ENCODE peak calls at places on chromosomes 4 and X, in eight cellular contexts. M, I, U, H, N, J, W and K are unnamed samples.

GRCh38 chr4:186304816-186305520 is 39.0 kb downstream of the F11 start:
- DNase-seq in M (no peak), I (no peak), U (no peak), H (no peak), N (no peak), J (no peak), W (no peak), K (no peak)

GRCh38 chr4:138242076-138242829 is at the start of gene SLC7A11:
- DNase-seq in M (no peak), I (peak; percentile 98), U (peak; percentile 99), H (peak; percentile 4), N (no peak), J (peak; percentile 28), W (peak; percentile 49), K (peak; percentile 57)

GRCh38 chr4:85681194-85681803 is 206.3 kb downstream of the ARHGAP24 start:
- DNase-seq in M (no peak), I (no peak), U (peak; percentile 99), H (no peak), N (no peak), J (peak; percentile 71), W (no peak), K (no peak)

GRCh38 chrX:71081348-71082148 is 13.4 kb upstream of the SNX12 start:
- DNase-seq in M (no peak), I (no peak), U (peak; percentile 50), H (no peak), N (no peak), J (no peak), W (no peak), K (no peak)

GRCh38 chr4:54709281-54709854 is 51.6 kb downstream of the KIT start:
- DNase-seq in M (no peak), I (no peak), U (peak; percentile 52), H (no peak), N (no peak), J (no peak), W (no peak), K (no peak)

GRCh38 chr4:57136281-57136680 is 26.1 kb upstream of the IGFBP7 start:
- DNase-seq in M (no peak), I (no peak), U (no peak), H (no peak), N (no peak), J (no peak), W (no peak), K (no peak)

GRCh38 chr4:120723986-120724385 is 198.5 kb downstream of the PRDM5 start:
- DNase-seq in M (no peak), I (no peak), U (peak; percentile 56), H (no peak), N (no peak), J (no peak), W (no peak), K (no peak)

GRCh38 chr4:151854731-151855130 is 93.9 kb upstream of the GATB start:
- DNase-seq in M (no peak), I (no peak), U (peak; percentile 14), H (no peak), N (peak; percentile 34), J (no peak), W (no peak), K (no peak)

GRCh38 chrX:14607446-14607845 is 78.1 kb downstream of the GLRA2 start:
- DNase-seq in M (no peak), I (no peak), U (no peak), H (no peak), N (no peak), J (no peak), W (no peak), K (no peak)

GRCh38 chr4:112214397-112215264 is 17.0 kb upstream of the AP1AR start:
- DNase-seq in M (no peak), I (peak; percentile 19), U (peak; percentile 55), H (no peak), N (no peak), J (no peak), W (no peak), K (no peak)

GRCh38 chr4:38308728-38309315 is 348.6 kb downstream of the PTTG2 start:
- DNase-seq in M (no peak), I (no peak), U (no peak), H (no peak), N (no peak), J (no peak), W (no peak), K (no peak)

GRCh38 chr4:180618396-180618795 is 1624.8 kb upstream of the TENM3 start:
- DNase-seq in M (no peak), I (no peak), U (no peak), H (no peak), N (no peak), J (no peak), W (no peak), K (no peak)

GRCh38 chrX:150902434-150903109 is 4.1 kb upstream of the CD99L2 start:
- DNase-seq in M (no peak), I (no peak), U (no peak), H (no peak), N (no peak), J (no peak), W (no peak), K (no peak)

GRCh38 chr4:82842593-82842992 is 44.0 kb upstream of the SCD5 start:
- DNase-seq in M (no peak), I (no peak), U (peak; percentile 25), H (no peak), N (no peak), J (no peak), W (no peak), K (no peak)

GRCh38 chr4:152500798-152501434 is 35.0 kb downstream of the FBXW7 start:
- DNase-seq in M (peak; percentile 48), I (peak; percentile 88), U (peak; percentile 96), H (peak; percentile 33), N (no peak), J (no peak), W (peak; percentile 68), K (peak; percentile 32)

GRCh38 chrX:1925053-1925481 is 310.2 kb downstream of the ASMT start:
- DNase-seq in M (no peak), I (no peak), U (no peak), H (no peak), N (no peak), J (no peak), W (peak; percentile 12), K (no peak)

GRCh38 chr4:9996319-9997110 is 24.8 kb downstream of the SLC2A9 start:
- DNase-seq in M (no peak), I (no peak), U (peak; percentile 33), H (no peak), N (no peak), J (no peak), W (no peak), K (no peak)

GRCh38 chr4:153142700-153143438 is 61.4 kb upstream of the TRIM2 start:
- DNase-seq in M (peak; percentile 58), I (peak; percentile 41), U (peak; percentile 83), H (peak; percentile 28), N (no peak), J (peak; percentile 65), W (peak; percentile 65), K (peak; percentile 62)

GRCh38 chrX:29318051-29318450 is 730.8 kb downstream of the IL1RAPL1 start:
- DNase-seq in M (no peak), I (no peak), U (peak; percentile 58), H (no peak), N (no peak), J (no peak), W (no peak), K (no peak)

GRCh38 chrX:21655901-21656586 is 2.1 kb downstream of the KLHL34 start:
- DNase-seq in M (no peak), I (no peak), U (no peak), H (no peak), N (no peak), J (no peak), W (no peak), K (peak; percentile 7)

DNA sequence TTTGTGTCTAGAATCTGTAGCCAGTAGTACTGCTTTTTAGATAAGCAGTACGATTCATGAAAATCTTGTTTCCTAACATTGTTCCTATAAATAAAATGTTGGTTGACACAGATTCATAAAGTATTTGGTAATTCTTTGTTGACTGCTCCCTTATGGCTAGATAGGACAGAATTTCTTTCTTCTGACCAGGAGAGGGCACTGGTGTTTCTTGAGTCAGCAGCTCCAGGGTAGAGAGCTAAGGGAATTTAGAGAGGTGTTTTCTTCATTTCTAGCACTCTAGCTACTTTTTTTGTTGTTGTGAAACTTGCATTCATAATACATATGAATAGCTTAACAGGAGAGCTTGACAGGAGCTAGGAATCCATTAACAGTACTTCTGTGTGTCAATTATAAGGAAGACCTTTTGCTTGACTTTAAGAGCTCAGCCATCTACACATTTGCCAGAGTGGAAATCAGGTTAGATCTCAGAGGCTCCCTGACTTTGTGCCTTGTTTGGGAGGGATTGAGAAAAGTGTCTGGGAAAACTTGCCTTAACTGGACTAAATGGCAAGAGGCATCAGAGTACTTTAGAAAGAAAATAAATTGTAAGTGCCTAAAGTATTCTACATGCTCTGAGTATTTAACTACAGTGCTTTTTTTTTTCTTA is 756.1 kb downstream of the SH3BGRL start:
- DNase-seq in M (no peak), I (peak; percentile 82), U (no peak), H (no peak), N (no peak), J (no peak), W (no peak), K (peak; percentile 5)
- TF ChIP-seq CTCF in M (no peak), I (peak; percentile 73), U (no peak), H (no peak), N (no peak), J (peak; percentile 18), W (no peak), K (no peak)

GRCh38 chr4:42339935-42340406 is 57.3 kb upstream of the SHISA3 start:
- DNase-seq in M (no peak), I (no peak), U (peak; percentile 67), H (no peak), N (no peak), J (peak; percentile 51), W (no peak), K (no peak)
- TF ChIP-seq CTCF in M (no peak), I (no peak), U (no peak), H (no peak), N (no peak), J (no peak), W (no peak), K (no peak)

GRCh38 chr4:174437324-174437723 is 85.0 kb downstream of the HPGD start:
- DNase-seq in M (no peak), I (no peak), U (peak; percentile 89), H (no peak), N (no peak), J (no peak), W (no peak), K (no peak)
- TF ChIP-seq CTCF in M (no peak), I (no peak), U (no peak), H (no peak), N (no peak), J (no peak), W (no peak), K (no peak)

DNA sequence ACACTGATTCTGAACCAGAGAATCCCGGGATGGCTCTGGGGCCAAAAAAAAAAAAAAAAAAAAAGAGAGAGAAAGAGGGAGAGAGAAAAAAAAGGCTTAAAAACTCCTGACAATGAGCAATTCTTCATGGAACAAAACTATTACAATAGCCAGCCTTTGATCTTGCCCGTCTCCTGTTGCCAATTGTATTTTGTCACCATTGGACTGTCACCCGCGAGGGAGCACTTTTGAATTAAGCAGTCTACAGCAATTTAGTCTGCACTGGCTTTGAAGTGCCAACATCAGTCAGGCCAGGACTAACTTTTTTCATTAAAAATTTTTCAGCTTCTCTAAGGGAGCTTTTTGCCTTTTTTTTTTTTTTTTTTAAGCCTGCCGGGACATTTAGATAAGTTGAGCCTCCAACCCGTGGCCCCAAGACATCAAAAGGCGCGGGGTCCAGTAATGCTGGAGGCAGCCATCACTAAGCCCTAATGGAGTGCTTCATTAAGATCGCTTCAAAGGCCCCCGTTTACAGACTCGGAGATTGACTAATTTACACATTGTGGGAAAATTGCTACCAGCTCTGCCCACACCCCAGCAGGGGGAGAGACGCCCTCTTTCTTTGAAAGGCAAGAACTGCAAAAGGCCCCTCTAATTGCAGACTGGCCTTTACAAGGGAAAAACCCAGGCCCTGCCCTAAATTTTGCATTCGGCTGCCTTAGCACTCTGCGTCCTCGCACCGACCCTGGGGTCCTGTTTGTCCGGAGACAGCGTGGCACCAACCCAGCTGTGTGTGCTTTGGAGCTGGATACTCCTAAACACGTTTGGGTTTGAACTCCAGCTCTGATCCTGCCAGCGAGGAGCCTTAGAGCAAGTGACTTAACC is 98.1 kb upstream of the MSX1 start:
- DNase-seq in M (no peak), I (no peak), U (no peak), H (no peak), N (no peak), J (no peak), W (peak; percentile 30), K (no peak)
- TF ChIP-seq CTCF in M (no peak), I (no peak), U (peak; percentile 28), H (no peak), N (no peak), J (no peak), W (peak; percentile 41), K (peak; percentile 26)